ENCODE peak calls at places on chromosomes 5 and 9, in four cellular contexts. H is NCI-H1105 treated with DMSO at 0.1 percent for 48 hours; P is mesothelial cell of epicardium; J is activated CD4-positive, CD25-positive, alpha-beta regulatory T cell. O is an unnamed sample.

GRCh38 chr5:107551088-107551487 is 119.6 kb downstream of the EFNA5 start:
- DNase-seq in P (no peak), J (no peak), H (no peak), O (no peak)

GRCh38 chr5:179765400-179765799 is 28.4 kb upstream of the LTC4S start:
- DNase-seq in P (no peak), J (no peak), H (no peak), O (no peak)

GRCh38 chr9:16884952-16885513 is 14.6 kb upstream of the BNC2 start:
- DNase-seq in P (no peak), J (no peak), H (no peak), O (peak; percentile 22)

GRCh38 chr5:124583469-124584350 is 162.7 kb downstream of the ZNF608 start:
- DNase-seq in J (no peak), P (no peak), H (no peak), O (no peak)

GRCh38 chr9:127838375-127839078 is 15.9 kb downstream of the ENG start:
- DNase-seq in H (no peak), P (no peak), J (no peak), O (no peak)

GRCh38 chr5:154940375-154940771 is 500 bp upstream of the MRPL22 start:
- DNase-seq in P (no peak), J (no peak), H (no peak), O (no peak)

GRCh38 chr5:130324953-130325671 is 420.8 kb downstream of the CHSY3 start:
- DNase-seq in H (no peak), P (no peak), J (no peak), O (no peak)

GRCh38 chr5:153276151-153276550 is 214.3 kb upstream of the GRIA1 start:
- DNase-seq in P (peak; percentile 69), J (no peak), H (no peak), O (no peak)

GRCh38 chr5:38069360-38069759 is 189.0 kb upstream of the EGFLAM start:
- DNase-seq in J (no peak), P (no peak), H (no peak), O (no peak)

GRCh38 chr9:76642701-76643209 is 121.5 kb upstream of the PCA3 start:
- DNase-seq in J (no peak), H (no peak), P (no peak), O (no peak)

GRCh38 chr9:113564804-113565237 is 101.3 kb downstream of the RGS3 start:
- DNase-seq in H (no peak), J (no peak), P (no peak), O (no peak)

GRCh38 chr5:173739741-173740140 is 123.3 kb upstream of the BOD1 start:
- DNase-seq in J (no peak), H (no peak), P (no peak), O (no peak)

GRCh38 chr5:72179816-72180440 is 72.7 kb downstream of the MAP1B start:
- DNase-seq in J (no peak), P (no peak), H (no peak), O (no peak)

GRCh38 chr5:151718168-151718567 is 31.5 kb upstream of the SPARC start:
- DNase-seq in H (no peak), P (no peak), J (no peak), O (no peak)

GRCh38 chr5:80885698-80886000 is 74.5 kb upstream of the RASGRF2 start:
- DNase-seq in P (no peak), H (no peak), J (no peak), O (peak; percentile 23)

GRCh38 chr5:119269061-119269579 is 86.7 kb upstream of the TNFAIP8 start:
- DNase-seq in J (peak; percentile 15), H (peak; percentile 27), P (no peak), O (peak; percentile 54)

GRCh38 chr9:91154686-91155085 is 207.0 kb downstream of the AUH start:
- DNase-seq in J (no peak), P (no peak), H (no peak), O (no peak)

GRCh38 chr5:53358794-53359193 is 121.6 kb upstream of the FST start:
- DNase-seq in J (no peak), P (no peak), H (no peak), O (no peak)

GRCh38 chr5:142798099-142798768 is 28.1 kb downstream of the ARHGAP26 start:
- DNase-seq in P (no peak), J (no peak), H (no peak), O (no peak)

GRCh38 chr5:5699062-5699461 is 276.6 kb downstream of the ICE1 start:
- DNase-seq in H (no peak), P (no peak), J (no peak), O (no peak)

GRCh38 chr5:78483809-78484521 is 123.5 kb downstream of the SCAMP1 start:
- DNase-seq in J (no peak), H (no peak), P (no peak), O (no peak)

GRCh38 chr5:154934881-154935280 is 3.1 kb downstream of the GEMIN5 start:
- DNase-seq in H (no peak), P (no peak), J (no peak), O (no peak)

GRCh38 chr5:75651575-75651974 is 40.3 kb downstream of the ANKDD1B start:
- DNase-seq in J (no peak), P (no peak), H (no peak), O (no peak)

GRCh38 chr9:6552738-6553121 is 92.8 kb downstream of the GLDC start:
- DNase-seq in J (no peak), H (no peak), P (no peak), O (no peak)

GRCh38 chr9:581673-582497 is 259.6 kb upstream of the DMRT1 start:
- DNase-seq in P (no peak), J (no peak), H (no peak), O (no peak)

GRCh38 chr5:151450605-151451004 is 3.2 kb downstream of the SLC36A1 start:
- DNase-seq in J (no peak), P (no peak), H (no peak), O (no peak)

GRCh38 chr5:76625087-76625860 is 2.1 kb upstream of the F2RL2 start:
- DNase-seq in H (no peak), P (no peak), J (no peak), O (no peak)

GRCh38 chr5:127838661-127839060 is 135.5 kb downstream of the CCDC192 start:
- DNase-seq in H (no peak), J (no peak), P (no peak), O (no peak)

GRCh38 chr9:98142925-98143481 is 24.0 kb upstream of the TRIM14 start:
- DNase-seq in H (no peak), J (no peak), P (no peak), O (peak; percentile 26)

GRCh38 chr5:13632676-13633075 is 311.8 kb downstream of the DNAH5 start:
- DNase-seq in P (no peak), J (no peak), H (no peak), O (no peak)